ENCODE peak calls at places on chromosomes 2 and 18, in eight cellular contexts. W is heart left ventricle; B is SK-N-SH; P is spleen; J is CD8-positive, alpha-beta T cell; E is A549; R is CD4-positive, alpha-beta T cell; F is Peyer's patch. H is an unnamed sample. For H3K9me3, the result is how much of the 10 kb centered on the place peaks cover.

GRCh38 chr2:32965523-32966171 is 18.9 kb downstream of the LTBP1 start:
- DNase-seq in W (no peak), B (no peak), P (no peak), J (no peak), E (no peak), R (no peak), F (no peak), H (no peak)

GRCh38 chr2:65885266-65885665 is 452.9 kb upstream of the SPRED2 start:
- DNase-seq in W (no peak), B (no peak), P (no peak), J (no peak), E (no peak), R (no peak), F (no peak), H (no peak)

GRCh38 chr18:10938241-10938640 is 211.1 kb downstream of the PIEZO2 start:
- DNase-seq in W (no peak), B (no peak), P (no peak), J (no peak), E (no peak), R (no peak), F (no peak), H (no peak)

GRCh38 chr2:160299540-160299939 is 99.5 kb upstream of the ITGB6 start:
- DNase-seq in W (no peak), B (no peak), P (no peak), J (no peak), E (no peak), R (no peak), F (no peak), H (no peak)

GRCh38 chr2:119544075-119545031 is at the start of gene CFAP221:
- DNase-seq in W (peak), B (peak), P (peak), J (peak), E (peak), R (peak), F (peak), H (peak)

GRCh38 chr2:239928457-239929350 is 96.4 kb downstream of the NDUFA10 start:
- DNase-seq in W (peak), B (no peak), P (peak), J (no peak), E (no peak), R (no peak), F (peak), H (no peak)

GRCh38 chr2:110688594-110689091 is 10.8 kb upstream of the BUB1 start:
- DNase-seq in W (no peak), B (no peak), P (no peak), J (no peak), E (no peak), R (no peak), F (no peak), H (peak)

GRCh38 chr2:10471956-10472355 is 23.8 kb upstream of the ODC1 start:
- DNase-seq in W (no peak), B (peak), P (peak), J (no peak), E (no peak), R (no peak), F (no peak), H (no peak)

GRCh38 chr2:134124047-134124753 is 129.7 kb upstream of the MGAT5 start:
- DNase-seq in W (no peak), B (peak), P (no peak), J (no peak), E (no peak), R (no peak), F (peak), H (no peak)

GRCh38 chr18:75521808-75522207 is 94.3 kb upstream of the SMIM21 start:
- DNase-seq in W (no peak), B (no peak), P (no peak), J (no peak), E (no peak), R (no peak), F (no peak), H (no peak)

GRCh38 chr2:113273031-113273551 is 5.6 kb downstream of the PAX8 start:
- DNase-seq in W (no peak), B (peak), P (no peak), J (peak), E (peak), R (no peak), F (no peak), H (no peak)

GRCh38 chr2:156339866-156340265 is 7.3 kb upstream of the NR4A2 start:
- DNase-seq in W (no peak), B (no peak), P (no peak), J (no peak), E (no peak), R (no peak), F (no peak), H (no peak)

GRCh38 chr18:76348267-76349066 is 146.6 kb downstream of the ZNF516 start:
- DNase-seq in W (no peak), B (no peak), P (no peak), J (no peak), E (no peak), R (no peak), F (no peak), H (no peak)

GRCh38 chr18:1488957-1489356 is 584.3 kb downstream of the ADCYAP1 start:
- DNase-seq in W (no peak), B (no peak), P (no peak), J (no peak), E (no peak), R (no peak), F (no peak), H (no peak)

GRCh38 chr2:144645055-144645778 is 125.3 kb upstream of the ZEB2 start:
- DNase-seq in W (no peak), B (no peak), P (no peak), J (no peak), E (no peak), R (no peak), F (no peak), H (no peak)

GRCh38 chr2:115303-115702 is 69.0 kb upstream of the FAM110C start:
- DNase-seq in W (no peak), B (no peak), P (no peak), J (no peak), E (peak), R (no peak), F (no peak), H (peak)

GRCh38 chr2:105873721-105874120 is 129.0 kb downstream of the NCK2 start:
- DNase-seq in W (no peak), B (no peak), P (no peak), J (peak), E (peak), R (peak), F (no peak), H (no peak)

GRCh38 chr2:53036196-53036595 is 731.4 kb upstream of the CHAC2 start:
- DNase-seq in W (no peak), B (no peak), P (no peak), J (no peak), E (no peak), R (no peak), F (no peak), H (no peak)

GRCh38 chr2:48906640-48907039 is 151.1 kb upstream of the LHCGR start:
- DNase-seq in W (no peak), B (peak), P (no peak), J (no peak), E (no peak), R (no peak), F (no peak), H (no peak)

GRCh38 chr2:166088634-166089033 is 39.2 kb downstream of the SCN1A start:
- DNase-seq in W (no peak), B (no peak), P (no peak), J (no peak), E (no peak), R (no peak), F (no peak), H (no peak)

GRCh38 chr18:47283476-47283875 is 32.0 kb upstream of the SKOR2 start:
- DNase-seq in W (no peak), B (peak), P (no peak), J (no peak), E (peak), R (no peak), F (no peak), H (no peak)

GRCh38 chr18:58128286-58129018 is 84.4 kb downstream of the NEDD4L start:
- DNase-seq in W (no peak), B (no peak), P (no peak), J (no peak), E (no peak), R (no peak), F (no peak), H (no peak)

GRCh38 chr2:197328461-197328860 is 17.9 kb upstream of the ANKRD44 start:
- DNase-seq in W (no peak), B (no peak), P (no peak), J (no peak), E (no peak), R (no peak), F (no peak), H (no peak)

GRCh38 chr2:187581125-187581896 is 27.1 kb upstream of the TFPI start:
- DNase-seq in W (no peak), B (peak), P (no peak), J (peak), E (peak), R (no peak), F (no peak), H (peak)

GRCh38 chr2:38230756-38231155 is 146.3 kb downstream of the ATL2 start:
- DNase-seq in W (no peak), B (no peak), P (no peak), J (no peak), E (no peak), R (no peak), F (no peak), H (no peak)

GRCh38 chr2:30425326-30425725 is 21.7 kb upstream of the LCLAT1 start:
- DNase-seq in W (no peak), B (peak), P (no peak), J (no peak), E (no peak), R (no peak), F (no peak), H (no peak)

GRCh38 chr18:54127759-54128378 is 96.6 kb downstream of the MBD2 start:
- DNase-seq in W (no peak), B (peak), P (no peak), J (no peak), E (peak), R (no peak), F (no peak), H (peak)

GRCh38 chr2:66547113-66547512 is 112.2 kb downstream of the MEIS1 start:
- DNase-seq in W (no peak), B (no peak), P (no peak), J (no peak), E (no peak), R (no peak), F (no peak), H (no peak)

GRCh38 chr2:15010346-15010745 is 377.8 kb downstream of the LRATD1 start:
- DNase-seq in W (no peak), B (no peak), P (no peak), J (no peak), E (no peak), R (no peak), F (no peak), H (no peak)
- H3K9me3 ChIP-seq in W (under half), B (under half), P (under half), J (under half), E (under half), R (under half), F (under half), H (under half)

GRCh38 chr2:43462866-43463641 is 132.8 kb downstream of the THADA start:
- DNase-seq in W (no peak), B (no peak), P (no peak), J (no peak), E (peak), R (no peak), F (no peak), H (no peak)
- H3K9me3 ChIP-seq in W (under half), B (under half), P (under half), J (under half), E (under half), R (under half), F (under half), H (under half)

GRCh38 chr18:73593207-73593606 is 554.4 kb downstream of the FBXO15 start:
- DNase-seq in W (no peak), B (no peak), P (no peak), J (no peak), E (no peak), R (no peak), F (no peak), H (no peak)
- H3K9me3 ChIP-seq in W (under half), B (under half), P (under half), J (under half), E (under half), R (under half), F (under half), H (under half)

GRCh38 chr2:241822264-241822623 is 13.3 kb downstream of the NEU4 start:
- DNase-seq in W (no peak), B (no peak), P (no peak), J (no peak), E (no peak), R (no peak), F (no peak), H (no peak)
- H3K9me3 ChIP-seq in W (under half), B (under half), P (under half), J (under half), E (under half), R (under half), F (under half), H (under half)

DNA sequence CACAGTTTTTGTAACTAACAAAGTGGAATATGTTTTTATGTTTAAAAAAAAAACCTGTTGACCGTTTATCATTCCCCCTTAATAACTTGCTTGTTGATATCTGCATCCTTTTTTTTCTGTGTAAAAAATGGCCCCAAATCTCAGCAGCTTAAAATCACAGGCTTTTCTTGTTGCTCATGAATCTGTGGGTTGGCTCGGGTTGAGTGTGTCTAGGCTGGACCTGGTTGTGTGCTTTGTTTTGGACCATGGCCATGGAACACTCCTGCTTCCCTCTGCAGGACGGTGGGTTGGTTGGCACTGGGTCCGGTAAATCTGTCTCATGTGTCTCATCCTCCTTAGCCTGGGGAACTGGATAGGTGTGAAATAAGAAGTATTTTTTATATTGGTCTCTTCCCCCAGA is 139.0 kb upstream of the LINC00305 start:
- DNase-seq in W (no peak), B (no peak), P (no peak), J (no peak), E (no peak), R (no peak), F (no peak), H (no peak)
- H3K9me3 ChIP-seq in W (under half), B (under half), P (under half), J (under half), E (under half), R (under half), F (under half), H (under half)

H was measured in NT2/D1.